ENCODE peak calls at places on chromosomes 13 and 19, in seven cellular contexts. V, Z, C, D, J, T and W are unnamed samples.

GRCh38 chr13:59880468-59880867 is 283.3 kb downstream of the DIAPH3 start:
- DNase-seq in V (no peak), Z (no peak), C (no peak), D (no peak), J (peak; percentile 28), T (no peak), W (no peak)

GRCh38 chr13:43990829-43991228 is 111.1 kb downstream of the LACC1 start:
- DNase-seq in V (no peak), Z (no peak), C (no peak), D (no peak), J (no peak), T (no peak), W (no peak)

GRCh38 chr19:1911995-1912394 is 6.8 kb downstream of the ADAT3 start:
- DNase-seq in V (no peak), Z (no peak), C (peak; percentile 89), D (peak; percentile 86), J (no peak), T (peak; percentile 87), W (no peak)

GRCh38 chr13:95745752-95746151 is 68.8 kb downstream of the DNAJC3 start:
- DNase-seq in V (no peak), Z (no peak), C (no peak), D (no peak), J (no peak), T (no peak), W (no peak)

GRCh38 chr19:48511800-48512503 is at the start of gene LMTK3:
- DNase-seq in V (no peak), Z (no peak), C (peak; percentile 55), D (no peak), J (peak; percentile 56), T (no peak), W (no peak)

GRCh38 chr19:12766051-12766521 is 9.3 kb downstream of the HOOK2 start:
- DNase-seq in V (peak; percentile 77), Z (peak; percentile 88), C (peak; percentile 93), D (peak; percentile 87), J (peak; percentile 73), T (peak; percentile 93), W (peak; percentile 60)

GRCh38 chr19:10074153-10074552 is 12.0 kb upstream of the SHFL start:
- DNase-seq in V (no peak), Z (peak; percentile 25), C (no peak), D (no peak), J (peak; percentile 36), T (no peak), W (no peak)

GRCh38 chr13:73618275-73618865 is 515.8 kb downstream of the KLF12 start:
- DNase-seq in V (no peak), Z (no peak), C (peak; percentile 51), D (peak; percentile 56), J (no peak), T (peak; percentile 49), W (no peak)

GRCh38 chr13:41746259-41746658 is 214.7 kb downstream of the VWA8 start:
- DNase-seq in V (no peak), Z (no peak), C (no peak), D (no peak), J (peak; percentile 79), T (no peak), W (no peak)

GRCh38 chr19:16927883-16928282 is 39.1 kb downstream of the F2RL3 start:
- DNase-seq in V (no peak), Z (no peak), C (no peak), D (no peak), J (no peak), T (no peak), W (no peak)

GRCh38 chr19:44694184-44694579 is 4.8 kb upstream of the CEACAM16 start:
- DNase-seq in V (no peak), Z (no peak), C (no peak), D (no peak), J (no peak), T (no peak), W (no peak)

GRCh38 chr19:13037161-13037560 is 41.9 kb downstream of the NFIX start:
- DNase-seq in V (peak; percentile 68), Z (peak; percentile 72), C (no peak), D (no peak), J (peak; percentile 85), T (no peak), W (no peak)

GRCh38 chr19:3065675-3066357 is 3.5 kb upstream of the TLE5 start:
- DNase-seq in V (no peak), Z (no peak), C (peak; percentile 79), D (no peak), J (no peak), T (peak; percentile 57), W (no peak)

GRCh38 chr13:110382229-110382628 is 75.1 kb downstream of the COL4A2 start:
- DNase-seq in V (no peak), Z (peak; percentile 90), C (no peak), D (no peak), J (peak; percentile 92), T (no peak), W (no peak)

GRCh38 chr19:33299061-33299665 is 3.2 kb downstream of the CEBPA start:
- DNase-seq in V (no peak), Z (no peak), C (peak; percentile 9), D (peak; percentile 43), J (no peak), T (no peak), W (no peak)

GRCh38 chr13:109436055-109436622 is 350.2 kb downstream of the IRS2 start:
- DNase-seq in V (peak; percentile 62), Z (no peak), C (no peak), D (no peak), J (no peak), T (no peak), W (no peak)

GRCh38 chr13:26500618-26501320 is 56.7 kb upstream of the WASF3 start:
- DNase-seq in V (no peak), Z (peak; percentile 7), C (no peak), D (no peak), J (no peak), T (no peak), W (no peak)

GRCh38 chr13:59750860-59751259 is 412.9 kb downstream of the DIAPH3 start:
- DNase-seq in V (no peak), Z (peak; percentile 4), C (no peak), D (no peak), J (peak; percentile 57), T (no peak), W (no peak)

GRCh38 chr19:13478576-13478975 is 27.7 kb downstream of the CACNA1A start:
- DNase-seq in V (no peak), Z (no peak), C (no peak), D (no peak), J (no peak), T (no peak), W (no peak)

GRCh38 chr13:106373989-106374572 is 161.4 kb downstream of the EFNB2 start:
- DNase-seq in V (no peak), Z (peak; percentile 48), C (no peak), D (no peak), J (peak; percentile 73), T (no peak), W (no peak)

GRCh38 chr13:60590775-60591174 is 193.8 kb downstream of the TDRD3 start:
- DNase-seq in V (no peak), Z (no peak), C (no peak), D (no peak), J (no peak), T (no peak), W (no peak)

GRCh38 chr13:29436291-29436690 is 159.2 kb downstream of the SLC7A1 start:
- DNase-seq in V (no peak), Z (peak; percentile 59), C (no peak), D (no peak), J (peak; percentile 70), T (no peak), W (no peak)

GRCh38 chr19:46983097-46983496 is 36.5 kb upstream of the NPAS1 start:
- DNase-seq in V (no peak), Z (no peak), C (no peak), D (no peak), J (no peak), T (no peak), W (no peak)
- H3K27ac ChIP-seq in V (no peak overlapping the region), Z (no peak overlapping the region), C (no peak overlapping the region), D (no peak overlapping the region), J (no peak overlapping the region), T (no peak overlapping the region), W (no peak overlapping the region)

DNA sequence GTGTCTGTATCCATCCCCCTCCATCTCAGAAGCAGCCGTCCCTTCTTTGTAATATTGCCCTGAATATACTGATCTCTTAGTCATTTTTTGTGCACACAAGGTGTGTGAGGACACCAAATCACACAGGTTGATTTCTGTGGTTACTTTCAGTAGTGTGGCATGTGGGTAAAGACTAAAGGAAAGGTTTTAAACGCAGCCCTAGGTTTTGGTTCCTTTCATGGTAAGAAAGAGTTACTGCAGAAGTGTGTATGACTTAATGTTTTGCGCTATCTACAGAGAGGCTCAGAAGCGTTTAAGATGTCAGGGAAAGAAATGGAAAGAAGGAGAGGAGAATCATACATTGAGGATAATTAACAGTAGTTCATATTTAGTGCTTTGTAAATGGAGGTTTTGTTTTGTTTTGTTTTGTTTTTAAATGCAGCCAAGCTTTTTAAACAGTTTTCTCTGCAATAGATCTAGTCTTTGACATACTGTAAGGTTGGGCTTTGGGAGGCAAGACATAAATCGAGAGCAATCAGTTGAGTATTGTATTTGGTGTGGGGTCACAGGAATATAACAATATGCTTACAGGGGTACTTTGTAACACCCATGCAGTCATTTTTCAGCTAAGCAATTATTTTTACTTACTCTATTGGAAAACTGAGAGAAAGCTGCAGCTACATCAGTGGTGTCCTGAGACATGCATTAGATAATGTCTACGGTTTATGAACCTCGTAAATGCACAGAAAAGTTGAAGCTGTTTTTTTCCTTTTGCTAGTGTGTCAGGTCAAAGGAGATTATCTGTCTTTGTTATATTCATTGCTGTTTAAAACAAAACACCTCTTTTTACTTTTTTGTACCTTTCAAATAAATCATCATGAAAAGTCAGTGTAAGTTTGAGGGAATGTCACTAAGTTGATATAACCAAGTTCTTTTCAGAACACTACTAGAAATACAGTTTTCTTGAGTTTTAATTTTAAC is 1.9 kb downstream of the NBEA start:
- DNase-seq in V (no peak), Z (peak; percentile 9), C (no peak), D (no peak), J (no peak), T (no peak), W (no peak)
- H3K4me3 ChIP-seq in V (peak overlapping the region; percentile 64), Z (peak overlapping the region; percentile 60), C (peak overlapping the region; percentile 92), D (no peak overlapping the region), J (no peak overlapping the region), T (peak overlapping the region; percentile 98), W (peak overlapping the region; percentile 95)

DNA sequence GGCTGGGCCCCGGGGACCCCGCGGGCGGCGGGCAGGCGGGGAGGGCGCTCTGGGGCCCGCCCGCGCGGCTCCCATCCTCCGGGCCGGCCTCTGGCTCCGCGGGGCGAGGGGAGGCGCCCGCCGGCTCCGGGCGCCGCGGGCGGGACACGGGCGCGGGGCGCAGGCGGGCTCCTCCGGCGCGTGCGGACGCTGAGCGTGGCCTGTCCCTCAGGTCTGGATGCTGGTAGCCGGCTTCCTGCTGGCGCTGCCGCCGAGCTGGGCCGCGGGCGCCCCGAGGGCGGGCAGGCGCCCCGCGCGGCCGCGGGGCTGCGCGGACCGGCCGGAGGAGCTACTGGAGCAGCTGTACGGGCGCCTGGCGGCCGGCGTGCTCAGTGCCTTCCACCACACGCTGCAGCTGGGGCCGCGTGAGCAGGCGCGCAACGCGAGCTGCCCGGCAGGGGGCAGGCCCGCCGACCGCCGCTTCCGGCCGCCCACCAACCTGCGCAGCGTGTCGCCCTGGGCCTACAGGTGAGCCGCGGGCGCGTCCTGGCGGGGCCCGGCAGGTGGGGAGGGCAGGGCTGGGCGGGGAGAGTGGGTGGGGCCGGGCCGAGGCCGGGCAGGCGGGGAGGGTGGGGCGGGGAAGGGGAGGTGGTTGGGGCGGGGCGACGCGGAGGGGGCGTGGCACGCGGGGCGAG is 423 bp downstream of the IL17D start:
- DNase-seq in V (peak; percentile 47), Z (peak; percentile 66), C (peak; percentile 87), D (peak; percentile 91), J (peak; percentile 82), T (peak; percentile 84), W (peak; percentile 64)
- TF ChIP-seq POLR2A in V (no peak), Z (peak; percentile 26), C (no peak), D (no peak), J (peak; percentile 29), T (no peak), W (peak; percentile 25)

GRCh38 chr19:36331353-36332228 is 47.4 kb downstream of the ZFP14 start:
- DNase-seq in V (peak; percentile 96), Z (peak; percentile 88), C (peak; percentile 68), D (peak; percentile 58), J (peak; percentile 94), T (peak; percentile 64), W (peak; percentile 92)
- H3K27ac ChIP-seq in V (peak overlapping the region; percentile 69), Z (no peak overlapping the region), C (peak overlapping the region; percentile 23), D (no peak overlapping the region), J (no peak overlapping the region), T (no peak overlapping the region), W (no peak overlapping the region)